ENCODE peak calls at places on chromosomes 13 and 19, in eight cellular contexts. A, C, Z, J, F, L, K and B are unnamed samples.

GRCh38 chr19:50178859-50179537 is 15.9 kb upstream of the IZUMO2 start:
- DNase-seq in L (no peak), K (no peak), C (no peak), F (no peak), J (no peak), A (no peak), Z (no peak), B (peak; percentile 19)

GRCh38 chr13:32577032-32577431 is 9.2 kb upstream of the PDS5B start:
- DNase-seq in C (no peak), F (no peak), A (no peak), J (no peak), L (no peak), Z (no peak), K (no peak), B (no peak)

GRCh38 chr13:98482476-98483444 is 94.1 kb downstream of the STK24 start:
- DNase-seq in K (no peak), F (peak; percentile 45), C (no peak), J (no peak), A (no peak), Z (no peak), L (peak; percentile 83), B (peak; percentile 20)

GRCh38 chr19:50772408-50773311 is 2.4 kb downstream of the GPR32 start:
- DNase-seq in L (no peak), Z (no peak), A (no peak), C (peak; percentile 55), F (peak; percentile 50), K (no peak), J (no peak), B (peak; percentile 62)

GRCh38 chr19:46076951-46077814 is 36.4 kb upstream of the IGFL4 start:
- DNase-seq in K (peak; percentile 91), L (no peak), F (peak; percentile 58), J (peak; percentile 94), A (no peak), C (peak; percentile 90), Z (no peak), B (peak; percentile 30)

GRCh38 chr19:3452456-3453068 is 27.8 kb downstream of the SMIM24 start:
- DNase-seq in C (no peak), F (no peak), Z (no peak), A (no peak), K (no peak), J (no peak), L (no peak), B (no peak)

GRCh38 chr13:58908019-58908679 is 1255.6 kb downstream of the DIAPH3 start:
- DNase-seq in Z (no peak), J (no peak), L (no peak), C (no peak), F (no peak), K (no peak), A (no peak), B (no peak)

GRCh38 chr19:45448887-45449299 is 18.9 kb upstream of the FOSB start:
- DNase-seq in C (no peak), K (no peak), A (no peak), J (no peak), Z (no peak), L (no peak), F (no peak), B (no peak)

GRCh38 chr19:55647732-55648656 is at the start of gene CCDC106:
- DNase-seq in F (peak; percentile 57), L (peak; percentile 86), J (peak; percentile 65), A (peak; percentile 67), C (peak; percentile 80), K (peak; percentile 87), Z (no peak), B (peak; percentile 85)

GRCh38 chr19:6963937-6964336 is 57.3 kb downstream of the MBD3L2B start:
- DNase-seq in A (no peak), J (no peak), C (no peak), F (no peak), L (no peak), Z (peak; percentile 20), K (no peak), B (peak; percentile 41)

GRCh38 chr19:31152906-31153305 is 196.3 kb downstream of the TSHZ3 start:
- DNase-seq in J (no peak), F (no peak), C (no peak), A (no peak), L (no peak), K (no peak), Z (no peak), B (no peak)

GRCh38 chr13:34408635-34409034 is 533.4 kb upstream of the NBEA start:
- DNase-seq in J (no peak), K (no peak), C (no peak), A (no peak), L (no peak), F (no peak), Z (no peak), B (no peak)

GRCh38 chr13:113947321-113948033 is 26.4 kb downstream of the C13orf46 start:
- DNase-seq in F (no peak), A (no peak), J (no peak), C (peak; percentile 32), Z (no peak), K (no peak), L (peak; percentile 84), B (no peak)

GRCh38 chr19:56142087-56142787 is 1.1 kb downstream of the ZNF444 start:
- DNase-seq in F (no peak), K (peak; percentile 93), Z (no peak), J (peak; percentile 81), A (no peak), L (no peak), C (no peak), B (no peak)

GRCh38 chr13:97695684-97696083 is 257.8 kb upstream of the IPO5 start:
- DNase-seq in J (no peak), K (no peak), Z (no peak), F (no peak), A (no peak), L (no peak), C (peak; percentile 43), B (no peak)

GRCh38 chr13:33115274-33115673 is 99.1 kb downstream of the KL start:
- DNase-seq in A (no peak), Z (no peak), J (no peak), F (no peak), C (no peak), K (no peak), L (no peak), B (no peak)

GRCh38 chr19:1935484-1936208 is 5.3 kb upstream of the CSNK1G2 start:
- DNase-seq in Z (no peak), A (no peak), F (no peak), K (no peak), L (peak; percentile 80), J (no peak), C (peak; percentile 72), B (peak; percentile 75)

GRCh38 chr13:21638319-21639282 is 32.3 kb upstream of the FGF9 start:
- DNase-seq in K (peak; percentile 20), A (peak; percentile 28), C (peak; percentile 14), Z (no peak), L (no peak), F (peak; percentile 50), J (peak; percentile 36), B (peak; percentile 40)

GRCh38 chr19:1102407-1103106 is 1.2 kb upstream of the GPX4 start:
- DNase-seq in F (peak; percentile 49), A (no peak), J (no peak), C (peak; percentile 94), K (no peak), L (no peak), Z (peak; percentile 50), B (peak; percentile 43)

GRCh38 chr19:47094557-47095517 is 18.7 kb downstream of the ZC3H4 start:
- DNase-seq in C (no peak), K (peak; percentile 49), Z (no peak), J (no peak), A (no peak), L (peak; percentile 49), F (peak; percentile 69), B (no peak)

GRCh38 chr13:53092931-53093330 is 64.3 kb downstream of the OLFM4 start:
- DNase-seq in K (no peak), C (no peak), J (no peak), Z (no peak), A (no peak), F (no peak), L (no peak), B (no peak)

GRCh38 chr13:24313449-24313848 is 4.1 kb downstream of the C1QTNF9 start:
- DNase-seq in J (no peak), L (no peak), C (peak; percentile 11), A (no peak), K (no peak), Z (no peak), F (no peak), B (no peak)

GRCh38 chr13:45717324-45717723 is 15.2 kb downstream of the CBY2 start:
- DNase-seq in C (no peak), Z (no peak), F (no peak), A (no peak), J (no peak), K (no peak), L (no peak), B (no peak)

GRCh38 chr13:73141292-73141771 is 82.5 kb downstream of the KLF5 start:
- DNase-seq in L (no peak), C (no peak), A (no peak), Z (no peak), F (no peak), K (no peak), J (no peak), B (no peak)